ENCODE peak calls at places on chromosomes 4 and X, in seven cellular contexts. One of them, this sample, is unnamed.

GRCh38 chr4:6125103-6125651 is 75.2 kb downstream of the JAKMIP1 start:
- DNase-seq in naive thymus-derived CD4-positive, alpha-beta T cell: no peak
- DNase-seq in adipocyte: no peak
- DNase-seq in pancreas: no peak
- DNase-seq in body of pancreas: no peak
- DNase-seq in AG04450: no peak
- DNase-seq in effector memory CD4-positive, alpha-beta T cell: no peak
- DNase-seq in this sample: no peak

GRCh38 chr4:169033660-169034059 is 23.6 kb upstream of the CBR4 start:
- DNase-seq in body of pancreas: peak; percentile 41
- DNase-seq in pancreas: peak; percentile 33
- DNase-seq in effector memory CD4-positive, alpha-beta T cell: no peak
- DNase-seq in naive thymus-derived CD4-positive, alpha-beta T cell: no peak
- DNase-seq in adipocyte: no peak
- DNase-seq in AG04450: no peak
- DNase-seq in this sample: no peak

GRCh38 chr4:20253272-20253798 is 1.6 kb downstream of the SLIT2 start:
- DNase-seq in body of pancreas: no peak
- DNase-seq in effector memory CD4-positive, alpha-beta T cell: no peak
- DNase-seq in AG04450: no peak
- DNase-seq in adipocyte: no peak
- DNase-seq in naive thymus-derived CD4-positive, alpha-beta T cell: no peak
- DNase-seq in pancreas: peak; percentile 7
- DNase-seq in this sample: no peak

GRCh38 chr4:118173126-118173525 is 138.8 kb downstream of the NDST3 start:
- DNase-seq in AG04450: no peak
- DNase-seq in pancreas: no peak
- DNase-seq in adipocyte: no peak
- DNase-seq in body of pancreas: no peak
- DNase-seq in effector memory CD4-positive, alpha-beta T cell: no peak
- DNase-seq in naive thymus-derived CD4-positive, alpha-beta T cell: no peak
- DNase-seq in this sample: no peak

GRCh38 chr4:123386608-123387007 is 10.0 kb upstream of the SPRY1 start:
- DNase-seq in pancreas: no peak
- DNase-seq in effector memory CD4-positive, alpha-beta T cell: no peak
- DNase-seq in AG04450: no peak
- DNase-seq in adipocyte: peak; percentile 55
- DNase-seq in body of pancreas: no peak
- DNase-seq in naive thymus-derived CD4-positive, alpha-beta T cell: no peak
- DNase-seq in this sample: no peak

GRCh38 chrX:4878642-4879041 is 1165.2 kb upstream of the PRKX start:
- DNase-seq in naive thymus-derived CD4-positive, alpha-beta T cell: no peak
- DNase-seq in AG04450: no peak
- DNase-seq in body of pancreas: no peak
- DNase-seq in pancreas: no peak
- DNase-seq in effector memory CD4-positive, alpha-beta T cell: no peak
- DNase-seq in adipocyte: no peak
- DNase-seq in this sample: no peak

GRCh38 chr4:114281561-114281960 is 302.1 kb upstream of the ARSJ start:
- DNase-seq in pancreas: no peak
- DNase-seq in adipocyte: peak; percentile 80
- DNase-seq in AG04450: peak; percentile 71
- DNase-seq in body of pancreas: no peak
- DNase-seq in effector memory CD4-positive, alpha-beta T cell: no peak
- DNase-seq in naive thymus-derived CD4-positive, alpha-beta T cell: no peak
- DNase-seq in this sample: no peak

GRCh38 chrX:70481424-70481823 is 36.8 kb downstream of the DLG3 start:
- DNase-seq in naive thymus-derived CD4-positive, alpha-beta T cell: no peak
- DNase-seq in effector memory CD4-positive, alpha-beta T cell: no peak
- DNase-seq in AG04450: no peak
- DNase-seq in pancreas: no peak
- DNase-seq in body of pancreas: no peak
- DNase-seq in adipocyte: peak; percentile 15
- DNase-seq in this sample: no peak

GRCh38 chr4:109368661-109369060 is 65.0 kb upstream of the SEC24B start:
- DNase-seq in AG04450: no peak
- DNase-seq in effector memory CD4-positive, alpha-beta T cell: no peak
- DNase-seq in adipocyte: no peak
- DNase-seq in body of pancreas: no peak
- DNase-seq in pancreas: no peak
- DNase-seq in naive thymus-derived CD4-positive, alpha-beta T cell: no peak
- DNase-seq in this sample: no peak

GRCh38 chr4:37889849-37890500 is 909 bp upstream of the TBC1D1 start:
- DNase-seq in pancreas: peak; percentile 23
- DNase-seq in adipocyte: peak; percentile 18
- DNase-seq in body of pancreas: no peak
- DNase-seq in AG04450: no peak
- DNase-seq in naive thymus-derived CD4-positive, alpha-beta T cell: no peak
- DNase-seq in effector memory CD4-positive, alpha-beta T cell: no peak
- DNase-seq in this sample: no peak

GRCh38 chr4:109703664-109704351 is 563 bp upstream of the CASP6 start:
- DNase-seq in adipocyte: peak; percentile 24
- DNase-seq in effector memory CD4-positive, alpha-beta T cell: no peak
- DNase-seq in naive thymus-derived CD4-positive, alpha-beta T cell: no peak
- DNase-seq in pancreas: no peak
- DNase-seq in AG04450: no peak
- DNase-seq in body of pancreas: no peak
- DNase-seq in this sample: peak; percentile 58

GRCh38 chr4:42391981-42392380 is 5.3 kb upstream of the SHISA3 start:
- DNase-seq in pancreas: no peak
- DNase-seq in naive thymus-derived CD4-positive, alpha-beta T cell: no peak
- DNase-seq in body of pancreas: no peak
- DNase-seq in adipocyte: no peak
- DNase-seq in AG04450: no peak
- DNase-seq in effector memory CD4-positive, alpha-beta T cell: no peak
- DNase-seq in this sample: no peak

GRCh38 chrX:9291666-9292065 is 173.2 kb upstream of the TBL1X start:
- DNase-seq in AG04450: no peak
- DNase-seq in pancreas: no peak
- DNase-seq in effector memory CD4-positive, alpha-beta T cell: no peak
- DNase-seq in naive thymus-derived CD4-positive, alpha-beta T cell: no peak
- DNase-seq in adipocyte: no peak
- DNase-seq in body of pancreas: no peak
- DNase-seq in this sample: no peak

GRCh38 chrX:112808007-112808406 is 32.6 kb downstream of the AMOT start:
- DNase-seq in naive thymus-derived CD4-positive, alpha-beta T cell: no peak
- DNase-seq in adipocyte: no peak
- DNase-seq in body of pancreas: no peak
- DNase-seq in effector memory CD4-positive, alpha-beta T cell: no peak
- DNase-seq in pancreas: no peak
- DNase-seq in AG04450: no peak
- DNase-seq in this sample: no peak

GRCh38 chrX:122565952-122566351 is 618.1 kb upstream of the GRIA3 start:
- DNase-seq in adipocyte: peak; percentile 93
- DNase-seq in naive thymus-derived CD4-positive, alpha-beta T cell: no peak
- DNase-seq in AG04450: peak; percentile 24
- DNase-seq in body of pancreas: peak; percentile 8
- DNase-seq in effector memory CD4-positive, alpha-beta T cell: no peak
- DNase-seq in pancreas: no peak
- DNase-seq in this sample: no peak

GRCh38 chrX:1554469-1555210 is 17.7 kb upstream of the P2RY8 start:
- DNase-seq in adipocyte: no peak
- DNase-seq in pancreas: no peak
- DNase-seq in effector memory CD4-positive, alpha-beta T cell: peak; percentile 43
- DNase-seq in body of pancreas: no peak
- DNase-seq in AG04450: no peak
- DNase-seq in naive thymus-derived CD4-positive, alpha-beta T cell: no peak
- DNase-seq in this sample: no peak

GRCh38 chr4:78544681-78545080 is 6.9 kb upstream of the ANXA3 start:
- DNase-seq in pancreas: no peak
- DNase-seq in naive thymus-derived CD4-positive, alpha-beta T cell: no peak
- DNase-seq in AG04450: no peak
- DNase-seq in adipocyte: no peak
- DNase-seq in body of pancreas: no peak
- DNase-seq in effector memory CD4-positive, alpha-beta T cell: no peak
- DNase-seq in this sample: no peak

GRCh38 chr4:114694770-114695169 is 96.2 kb downstream of the UGT8 start:
- DNase-seq in pancreas: no peak
- DNase-seq in effector memory CD4-positive, alpha-beta T cell: no peak
- DNase-seq in naive thymus-derived CD4-positive, alpha-beta T cell: no peak
- DNase-seq in adipocyte: peak; percentile 72
- DNase-seq in AG04450: no peak
- DNase-seq in body of pancreas: no peak
- DNase-seq in this sample: peak; percentile 46

GRCh38 chr4:169018406-169018805 is 8.4 kb upstream of the CBR4 start:
- DNase-seq in naive thymus-derived CD4-positive, alpha-beta T cell: no peak
- DNase-seq in pancreas: no peak
- DNase-seq in effector memory CD4-positive, alpha-beta T cell: no peak
- DNase-seq in AG04450: no peak
- DNase-seq in adipocyte: no peak
- DNase-seq in body of pancreas: no peak
- DNase-seq in this sample: no peak

GRCh38 chr4:137253949-137254348 is 278.3 kb downstream of the PCDH18 start:
- DNase-seq in adipocyte: no peak
- DNase-seq in AG04450: peak; percentile 30
- DNase-seq in effector memory CD4-positive, alpha-beta T cell: no peak
- DNase-seq in pancreas: no peak
- DNase-seq in naive thymus-derived CD4-positive, alpha-beta T cell: no peak
- DNase-seq in body of pancreas: no peak
- DNase-seq in this sample: no peak

GRCh38 chr4:85489273-85489672 is 14.3 kb downstream of the ARHGAP24 start:
- DNase-seq in adipocyte: peak; percentile 34
- DNase-seq in naive thymus-derived CD4-positive, alpha-beta T cell: no peak
- DNase-seq in pancreas: no peak
- DNase-seq in AG04450: no peak
- DNase-seq in effector memory CD4-positive, alpha-beta T cell: no peak
- DNase-seq in body of pancreas: no peak
- DNase-seq in this sample: peak; percentile 12

GRCh38 chr4:6688879-6689505 is 4.7 kb upstream of the S100P start:
- DNase-seq in AG04450: peak; percentile 76
- DNase-seq in body of pancreas: no peak
- DNase-seq in naive thymus-derived CD4-positive, alpha-beta T cell: peak; percentile 79
- DNase-seq in effector memory CD4-positive, alpha-beta T cell: peak; percentile 62
- DNase-seq in adipocyte: peak; percentile 93
- DNase-seq in pancreas: no peak
- DNase-seq in this sample: peak; percentile 64

GRCh38 chr4:15291133-15291532 is 136.7 kb upstream of the C1QTNF7 start:
- DNase-seq in effector memory CD4-positive, alpha-beta T cell: no peak
- DNase-seq in body of pancreas: no peak
- DNase-seq in pancreas: no peak
- DNase-seq in AG04450: no peak
- DNase-seq in naive thymus-derived CD4-positive, alpha-beta T cell: no peak
- DNase-seq in adipocyte: peak; percentile 32
- DNase-seq in this sample: no peak

GRCh38 chr4:124514588-124514987 is 197.9 kb downstream of the ANKRD50 start:
- DNase-seq in adipocyte: no peak
- DNase-seq in pancreas: no peak
- DNase-seq in naive thymus-derived CD4-positive, alpha-beta T cell: no peak
- DNase-seq in body of pancreas: no peak
- DNase-seq in effector memory CD4-positive, alpha-beta T cell: no peak
- DNase-seq in AG04450: no peak
- DNase-seq in this sample: no peak

GRCh38 chrX:145654486-145654885 is 163.1 kb upstream of the SLITRK2 start:
- DNase-seq in AG04450: no peak
- DNase-seq in pancreas: no peak
- DNase-seq in effector memory CD4-positive, alpha-beta T cell: no peak
- DNase-seq in adipocyte: no peak
- DNase-seq in body of pancreas: no peak
- DNase-seq in naive thymus-derived CD4-positive, alpha-beta T cell: no peak
- DNase-seq in this sample: no peak
- H3K9me3 ChIP-seq in AG04450: no peaks in the 10 kb centered on the region
- H3K9me3 ChIP-seq in pancreas: no peaks in the 10 kb centered on the region
- H3K9me3 ChIP-seq in effector memory CD4-positive, alpha-beta T cell: no peaks in the 10 kb centered on the region
- H3K9me3 ChIP-seq in adipocyte: peaks cover 4% of the 10 kb centered on the region
- H3K9me3 ChIP-seq in body of pancreas: no peaks in the 10 kb centered on the region
- H3K9me3 ChIP-seq in naive thymus-derived CD4-positive, alpha-beta T cell: no peaks in the 10 kb centered on the region
- H3K9me3 ChIP-seq in this sample: no peaks in the 10 kb centered on the region

DNA sequence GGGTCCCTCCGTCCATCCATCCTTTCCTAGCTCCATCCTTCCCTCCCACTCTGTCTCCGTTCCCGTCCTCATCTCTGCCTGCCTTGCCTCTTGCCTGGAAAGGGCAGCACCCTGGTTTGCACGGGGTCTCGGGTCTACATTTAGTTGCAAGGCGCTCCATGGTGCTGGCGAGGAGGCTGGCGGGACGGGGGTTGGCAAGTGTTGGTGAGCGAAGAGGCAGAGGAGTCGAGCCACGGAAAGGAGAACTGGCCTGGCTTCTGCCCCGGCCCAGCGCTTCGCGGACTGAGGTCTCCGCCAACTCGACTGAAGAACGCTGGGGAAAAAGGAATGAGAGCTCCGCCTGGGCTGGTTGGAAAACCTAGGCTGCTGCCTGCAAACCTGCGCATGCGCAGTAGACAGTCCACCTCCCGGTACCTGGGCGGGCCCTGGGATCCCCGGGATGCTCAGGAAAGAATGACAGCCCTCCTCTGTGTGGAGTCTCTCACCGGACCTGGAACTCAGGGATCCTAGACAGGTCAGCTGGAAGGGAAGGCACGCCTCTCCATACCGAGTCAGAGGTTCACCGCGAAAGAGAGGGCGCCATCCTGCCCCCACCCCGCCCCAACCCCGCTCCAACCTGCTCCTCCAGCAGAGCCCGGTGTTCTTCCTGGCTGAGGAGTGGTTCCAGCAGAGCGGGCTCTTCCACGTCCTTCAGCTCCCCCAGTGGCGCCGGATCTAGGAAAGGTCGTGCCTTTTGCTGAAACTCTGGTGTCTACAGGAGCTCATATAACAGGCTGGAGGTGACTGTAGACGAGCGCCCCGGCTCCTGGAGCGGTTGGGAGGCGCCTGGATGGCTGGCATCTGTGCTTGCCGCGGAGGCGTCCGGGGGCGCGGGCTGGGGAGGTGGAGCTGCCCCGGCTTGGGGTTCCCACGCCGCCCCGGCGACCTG is 6.0 kb downstream of the FRG2 start:
- DNase-seq in naive thymus-derived CD4-positive, alpha-beta T cell: no peak
- DNase-seq in AG04450: no peak
- DNase-seq in pancreas: peak; percentile 68
- DNase-seq in effector memory CD4-positive, alpha-beta T cell: no peak
- DNase-seq in adipocyte: peak; percentile 50
- DNase-seq in body of pancreas: peak; percentile 62
- DNase-seq in this sample: peak; percentile 32
- H3K9me3 ChIP-seq in naive thymus-derived CD4-positive, alpha-beta T cell: no peaks in the 10 kb centered on the region
- H3K9me3 ChIP-seq in AG04450: peaks cover 23% of the 10 kb centered on the region
- H3K9me3 ChIP-seq in pancreas: no peaks in the 10 kb centered on the region
- H3K9me3 ChIP-seq in effector memory CD4-positive, alpha-beta T cell: no peaks in the 10 kb centered on the region
- H3K9me3 ChIP-seq in adipocyte: no peaks in the 10 kb centered on the region
- H3K9me3 ChIP-seq in body of pancreas: no peaks in the 10 kb centered on the region
- H3K9me3 ChIP-seq in this sample: no peaks in the 10 kb centered on the region

GRCh38 chr4:92255920-92256244 is 47.9 kb upstream of the GRID2 start:
- DNase-seq in adipocyte: no peak
- DNase-seq in body of pancreas: no peak
- DNase-seq in naive thymus-derived CD4-positive, alpha-beta T cell: no peak
- DNase-seq in pancreas: no peak
- DNase-seq in AG04450: no peak
- DNase-seq in effector memory CD4-positive, alpha-beta T cell: no peak
- DNase-seq in this sample: no peak
- H3K9me3 ChIP-seq in adipocyte: peaks cover 4% of the 10 kb centered on the region
- H3K9me3 ChIP-seq in body of pancreas: no peaks in the 10 kb centered on the region
- H3K9me3 ChIP-seq in naive thymus-derived CD4-positive, alpha-beta T cell: peaks cover 8% of the 10 kb centered on the region
- H3K9me3 ChIP-seq in pancreas: no peaks in the 10 kb centered on the region
- H3K9me3 ChIP-seq in AG04450: peaks cover 4% of the 10 kb centered on the region
- H3K9me3 ChIP-seq in effector memory CD4-positive, alpha-beta T cell: no peaks in the 10 kb centered on the region
- H3K9me3 ChIP-seq in this sample: no peaks in the 10 kb centered on the region

DNA sequence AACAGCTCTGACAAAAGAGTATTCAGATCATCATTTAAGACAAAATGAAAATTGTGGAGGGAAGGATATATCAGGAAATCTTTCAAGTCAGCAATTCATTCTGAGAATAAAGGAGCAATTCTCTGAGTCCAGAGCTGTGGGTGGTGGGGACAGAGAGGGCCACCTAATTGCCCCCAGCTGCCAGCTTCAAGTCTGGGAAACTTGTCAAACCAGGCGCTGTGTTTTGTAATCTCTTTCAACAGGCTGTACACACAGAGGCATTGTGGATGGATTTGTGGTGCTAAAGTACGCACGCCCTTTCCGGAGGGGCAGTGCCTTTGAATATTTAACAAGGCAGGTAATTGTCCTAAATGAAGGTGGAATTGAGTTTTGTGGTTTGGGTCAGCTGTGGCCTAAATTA is 591.1 kb upstream of the BOD1L1 start:
- DNase-seq in pancreas: no peak
- DNase-seq in effector memory CD4-positive, alpha-beta T cell: no peak
- DNase-seq in naive thymus-derived CD4-positive, alpha-beta T cell: no peak
- DNase-seq in body of pancreas: no peak
- DNase-seq in adipocyte: no peak
- DNase-seq in AG04450: no peak
- DNase-seq in this sample: peak; percentile 19
- H3K9me3 ChIP-seq in pancreas: no peaks in the 10 kb centered on the region
- H3K9me3 ChIP-seq in effector memory CD4-positive, alpha-beta T cell: no peaks in the 10 kb centered on the region
- H3K9me3 ChIP-seq in naive thymus-derived CD4-positive, alpha-beta T cell: no peaks in the 10 kb centered on the region
- H3K9me3 ChIP-seq in body of pancreas: no peaks in the 10 kb centered on the region
- H3K9me3 ChIP-seq in adipocyte: no peaks in the 10 kb centered on the region
- H3K9me3 ChIP-seq in AG04450: no peaks in the 10 kb centered on the region
- H3K9me3 ChIP-seq in this sample: no peaks in the 10 kb centered on the region

This sample was measured in small intestine.